ENCODE peak calls at places on chromosomes 2 and 18, in seven cellular contexts. One of them, this sample, is unnamed.

GRCh38 chr2:171651667-171652410 is 35.4 kb upstream of the DYNC1I2 start:
- DNase-seq in endothelial cell: no peak
- DNase-seq in stimulated activated CD8-positive, alpha-beta memory T cell treated with anti-CD3 and anti-CD28 coated beads, Interleukin-4, amount 100 ng/mL, for 24 hours: no peak
- DNase-seq in upper lobe of left lung: no peak
- DNase-seq in H9: no peak
- DNase-seq in HFF-Myc: no peak
- DNase-seq in SHP77: no peak
- DNase-seq in this sample: no peak

GRCh38 chr18:44625367-44625766 is 55.3 kb upstream of the SETBP1 start:
- DNase-seq in endothelial cell: no peak
- DNase-seq in stimulated activated CD8-positive, alpha-beta memory T cell treated with anti-CD3 and anti-CD28 coated beads, Interleukin-4, amount 100 ng/mL, for 24 hours: no peak
- DNase-seq in upper lobe of left lung: no peak
- DNase-seq in H9: no peak
- DNase-seq in HFF-Myc: no peak
- DNase-seq in SHP77: no peak
- DNase-seq in this sample: no peak

GRCh38 chr18:22034276-22034675 is 135.1 kb upstream of the GATA6 start:
- DNase-seq in endothelial cell: no peak
- DNase-seq in stimulated activated CD8-positive, alpha-beta memory T cell treated with anti-CD3 and anti-CD28 coated beads, Interleukin-4, amount 100 ng/mL, for 24 hours: no peak
- DNase-seq in upper lobe of left lung: no peak
- DNase-seq in H9: no peak
- DNase-seq in HFF-Myc: no peak
- DNase-seq in SHP77: no peak
- DNase-seq in this sample: no peak

GRCh38 chr2:151803811-151804210 is 24.4 kb downstream of the ARL5A start:
- DNase-seq in endothelial cell: no peak
- DNase-seq in stimulated activated CD8-positive, alpha-beta memory T cell treated with anti-CD3 and anti-CD28 coated beads, Interleukin-4, amount 100 ng/mL, for 24 hours: no peak
- DNase-seq in upper lobe of left lung: no peak
- DNase-seq in H9: no peak
- DNase-seq in HFF-Myc: no peak
- DNase-seq in SHP77: no peak
- DNase-seq in this sample: no peak

GRCh38 chr2:3595985-3596384 is 1.1 kb downstream of the COLEC11 start:
- DNase-seq in endothelial cell: no peak
- DNase-seq in stimulated activated CD8-positive, alpha-beta memory T cell treated with anti-CD3 and anti-CD28 coated beads, Interleukin-4, amount 100 ng/mL, for 24 hours: peak; percentile 24
- DNase-seq in upper lobe of left lung: no peak
- DNase-seq in H9: no peak
- DNase-seq in HFF-Myc: no peak
- DNase-seq in SHP77: no peak
- DNase-seq in this sample: no peak

GRCh38 chr18:33960393-33960792 is 264.3 kb downstream of the NOL4 start:
- DNase-seq in endothelial cell: no peak
- DNase-seq in stimulated activated CD8-positive, alpha-beta memory T cell treated with anti-CD3 and anti-CD28 coated beads, Interleukin-4, amount 100 ng/mL, for 24 hours: no peak
- DNase-seq in upper lobe of left lung: no peak
- DNase-seq in H9: no peak
- DNase-seq in HFF-Myc: no peak
- DNase-seq in SHP77: no peak
- DNase-seq in this sample: no peak

GRCh38 chr2:233152541-233152940 is 92.4 kb downstream of the INPP5D start:
- DNase-seq in endothelial cell: no peak
- DNase-seq in stimulated activated CD8-positive, alpha-beta memory T cell treated with anti-CD3 and anti-CD28 coated beads, Interleukin-4, amount 100 ng/mL, for 24 hours: no peak
- DNase-seq in upper lobe of left lung: no peak
- DNase-seq in H9: no peak
- DNase-seq in HFF-Myc: peak; percentile 7
- DNase-seq in SHP77: no peak
- DNase-seq in this sample: peak; percentile 66

GRCh38 chr18:63994783-63995399 is 25.0 kb downstream of the SERPINB8 start:
- DNase-seq in endothelial cell: peak; percentile 39
- DNase-seq in stimulated activated CD8-positive, alpha-beta memory T cell treated with anti-CD3 and anti-CD28 coated beads, Interleukin-4, amount 100 ng/mL, for 24 hours: peak; percentile 7
- DNase-seq in upper lobe of left lung: peak; percentile 52
- DNase-seq in H9: peak; percentile 64
- DNase-seq in HFF-Myc: peak; percentile 48
- DNase-seq in SHP77: peak; percentile 23
- DNase-seq in this sample: peak; percentile 59

GRCh38 chr18:45727068-45727467 is 3.1 kb downstream of the SLC14A1 start:
- DNase-seq in endothelial cell: no peak
- DNase-seq in stimulated activated CD8-positive, alpha-beta memory T cell treated with anti-CD3 and anti-CD28 coated beads, Interleukin-4, amount 100 ng/mL, for 24 hours: no peak
- DNase-seq in upper lobe of left lung: no peak
- DNase-seq in H9: no peak
- DNase-seq in HFF-Myc: no peak
- DNase-seq in SHP77: no peak
- DNase-seq in this sample: no peak

This sample was measured in cardiac muscle cell.